ENCODE peak calls at places on chromosomes 1 and 21, in seven cellular contexts. A, Z, K, I, G, R and Q are unnamed samples.

GRCh38 chr1:53909946-53910345 is 16.0 kb downstream of the DIO1 start:
- DNase-seq in A (peak), R (no peak), I (no peak), Z (no peak), G (no peak), K (peak), Q (no peak)

GRCh38 chr1:168031627-168032026 is 94.8 kb upstream of the MPC2 start:
- DNase-seq in R (no peak), K (no peak), G (no peak), Z (no peak), A (no peak), I (no peak), Q (no peak)

GRCh38 chr1:173362543-173362942 is 114.6 kb upstream of the PRDX6 start:
- DNase-seq in A (no peak), Z (no peak), I (no peak), K (no peak), R (no peak), G (no peak), Q (no peak)

GRCh38 chr1:237058470-237058869 is 16.5 kb downstream of the RYR2 start:
- DNase-seq in A (no peak), I (no peak), Z (no peak), G (no peak), K (no peak), R (no peak), Q (no peak)

GRCh38 chr1:210294991-210295773 is 33.5 kb upstream of the HHAT start:
- DNase-seq in Z (no peak), A (peak), R (no peak), K (peak), I (no peak), G (no peak), Q (no peak)

GRCh38 chr21:19913995-19914394 is 1084.2 kb upstream of the NCAM2 start:
- DNase-seq in R (no peak), Z (no peak), G (no peak), A (no peak), I (no peak), K (no peak), Q (no peak)

GRCh38 chr1:162740755-162741154 is 49.7 kb upstream of the HSD17B7 start:
- DNase-seq in R (no peak), Z (no peak), A (peak), I (no peak), K (no peak), G (no peak), Q (peak)

GRCh38 chr1:90561384-90561783 is 155.7 kb downstream of the BARHL2 start:
- DNase-seq in R (no peak), Z (no peak), A (no peak), I (no peak), K (no peak), G (no peak), Q (no peak)

GRCh38 chr1:111804736-111805135 is 49.0 kb downstream of the DDX20 start:
- DNase-seq in G (no peak), I (no peak), A (no peak), Z (peak), R (no peak), K (no peak), Q (no peak)

GRCh38 chr1:94646786-94647555 is 105.4 kb upstream of the F3 start:
- DNase-seq in I (no peak), A (peak), R (no peak), K (no peak), G (no peak), Z (no peak), Q (no peak)

GRCh38 chr1:8871539-8871935 is 6.9 kb downstream of the ENO1 start:
- DNase-seq in R (no peak), G (no peak), Z (no peak), K (peak), A (no peak), I (no peak), Q (peak)

GRCh38 chr1:84398175-84398574 is at the start of gene DNASE2B:
- DNase-seq in A (no peak), Z (no peak), I (no peak), G (no peak), K (no peak), R (no peak), Q (no peak)

GRCh38 chr1:77489910-77490309 is 192.5 kb downstream of the ZZZ3 start:
- DNase-seq in A (peak), G (no peak), Z (no peak), R (no peak), K (no peak), I (no peak), Q (no peak)

GRCh38 chr1:163528710-163529348 is 207.1 kb downstream of the NUF2 start:
- DNase-seq in Z (no peak), K (peak), A (peak), G (no peak), I (no peak), R (peak), Q (peak)

GRCh38 chr1:213014642-213015041 is 1.0 kb downstream of the ANGEL2 start:
- DNase-seq in I (no peak), Z (no peak), K (peak), G (no peak), A (peak), R (no peak), Q (peak)

DNA sequence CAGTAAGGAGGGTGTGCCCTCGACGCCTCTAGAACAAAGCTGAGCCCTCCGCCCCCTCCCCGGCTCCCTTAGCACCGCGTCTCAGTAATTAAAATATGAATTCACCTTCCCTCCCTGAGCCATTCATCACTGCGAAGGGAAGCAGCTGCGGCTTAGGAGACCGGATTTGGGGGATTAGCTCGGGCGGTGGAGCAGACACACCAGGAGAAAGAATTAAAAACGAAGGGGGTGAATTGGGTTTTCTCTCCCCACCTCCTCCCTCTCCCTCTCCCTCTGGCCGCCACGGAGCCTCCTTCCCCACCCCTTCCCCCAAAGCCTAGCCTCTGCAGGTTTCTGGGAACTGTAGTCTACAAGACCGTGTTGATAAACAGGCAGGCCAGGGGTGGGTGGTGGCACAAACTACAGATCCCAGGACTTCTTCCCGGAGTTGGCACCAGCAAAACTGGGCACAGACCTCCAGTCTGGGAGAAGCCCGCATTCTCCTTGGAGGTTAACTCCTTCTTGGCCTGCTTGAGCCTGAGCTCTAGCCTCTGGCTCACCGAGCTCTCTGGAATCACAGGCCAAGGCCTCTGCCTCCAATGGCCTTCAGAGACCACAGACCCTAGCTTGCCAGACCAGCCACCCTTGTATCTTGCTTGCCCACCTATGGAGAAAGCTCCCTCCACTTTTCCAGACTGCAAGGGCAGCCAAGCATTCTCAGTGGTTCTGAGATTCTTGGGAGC is 10.8 kb downstream of the BLACAT1 start:
- DNase-seq in Z (no peak), A (peak), I (no peak), G (no peak), K (no peak), R (no peak), Q (no peak)
- H3K27ac ChIP-seq in Z (no peak), A (no peak), I (no peak), G (no peak), K (no peak), R (no peak), Q (no peak)

DNA sequence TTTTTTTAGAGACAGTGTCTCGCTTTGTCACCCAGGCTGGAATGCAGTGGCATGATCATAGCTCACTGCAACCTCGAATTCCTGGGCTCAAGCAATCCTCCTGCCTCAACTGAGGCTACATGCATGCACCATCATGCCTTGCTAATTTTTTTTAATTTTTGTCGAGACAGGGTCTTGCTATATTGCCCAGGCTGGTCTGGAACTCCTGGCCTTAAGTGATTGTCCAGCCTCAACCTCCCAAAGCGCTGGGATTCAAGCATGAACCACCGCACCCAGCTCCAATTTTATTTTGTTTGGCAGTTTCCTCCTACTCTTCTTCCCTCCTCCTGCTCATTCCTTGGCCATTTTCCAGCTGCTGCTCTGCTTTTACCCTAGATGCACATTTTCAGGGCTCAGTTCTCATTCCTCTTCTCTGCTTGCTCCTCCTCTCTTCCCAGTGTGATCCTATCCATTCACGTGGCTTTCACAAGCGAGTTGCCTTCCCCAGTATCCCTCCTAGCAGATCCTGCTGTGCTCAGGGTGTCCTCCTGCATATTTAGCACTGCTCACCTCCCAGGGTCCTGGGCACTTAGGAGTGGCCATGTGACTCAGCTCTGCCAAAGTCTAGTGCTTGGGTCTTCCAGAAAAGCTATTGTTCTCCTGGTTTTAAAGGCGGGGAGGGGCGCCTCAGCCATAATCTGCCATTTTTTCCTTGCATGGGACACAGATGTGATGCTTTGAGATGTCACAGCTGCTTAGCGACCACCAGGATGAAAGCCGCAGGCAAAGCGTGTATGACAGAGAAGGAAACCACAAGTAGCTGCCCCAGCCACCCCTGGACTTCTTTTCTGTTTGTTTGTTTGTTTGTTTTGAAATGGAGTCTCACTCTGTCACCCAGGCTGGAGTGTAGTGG is 33.6 kb downstream of the PSEN2 start:
- DNase-seq in R (no peak), A (peak), I (no peak), G (no peak), K (no peak), Z (no peak), Q (no peak)
- H3K27ac ChIP-seq in R (no peak), A (no peak), I (no peak), G (no peak), K (no peak), Z (no peak), Q (no peak)

GRCh38 chr21:23026878-23027277 is 2028.7 kb downstream of the NCAM2 start:
- DNase-seq in K (no peak), I (no peak), R (no peak), G (no peak), Z (no peak), A (no peak), Q (no peak)
- H3K27ac ChIP-seq in K (no peak), I (no peak), R (no peak), G (no peak), Z (no peak), A (no peak), Q (no peak)

GRCh38 chr1:96715482-96715881 is 6.1 kb upstream of the PTBP2 start:
- DNase-seq in R (no peak), A (no peak), G (no peak), K (no peak), Z (no peak), I (no peak), Q (no peak)
- H3K27ac ChIP-seq in R (no peak), A (no peak), G (no peak), K (no peak), Z (no peak), I (no peak), Q (no peak)

GRCh38 chr21:46254208-46254975 is 25.8 kb upstream of the LSS start:
- DNase-seq in G (no peak), K (no peak), R (no peak), A (no peak), I (no peak), Z (no peak), Q (no peak)
- H3K27ac ChIP-seq in G (no peak), K (no peak), R (no peak), A (peak), I (no peak), Z (no peak), Q (no peak)

GRCh38 chr1:233664254-233664653 is 50.3 kb downstream of the KCNK1 start:
- DNase-seq in G (no peak), A (no peak), Z (no peak), I (no peak), R (no peak), K (no peak), Q (no peak)
- H3K27ac ChIP-seq in G (no peak), A (peak), Z (no peak), I (no peak), R (no peak), K (no peak), Q (no peak)

DNA sequence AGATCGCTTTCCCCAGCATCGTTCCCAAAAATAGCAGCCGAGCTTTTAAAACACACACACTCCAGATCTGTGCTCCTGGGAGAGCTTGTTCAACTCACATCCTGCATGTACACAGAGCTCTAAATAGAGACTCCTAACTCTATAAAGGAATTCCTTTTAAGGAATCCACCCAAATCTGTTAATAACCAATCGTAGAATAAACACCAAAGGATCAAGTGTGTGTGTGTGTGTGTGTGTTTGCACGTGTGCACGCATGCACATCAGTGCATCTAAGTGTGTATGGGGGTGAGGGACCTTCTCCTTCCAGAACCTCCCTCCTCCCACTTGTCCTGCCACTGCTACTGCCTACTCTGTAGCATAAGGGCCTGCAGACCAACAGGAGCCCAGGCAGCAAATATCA is 58.4 kb downstream of the PSMG1 start:
- DNase-seq in A (no peak), I (no peak), K (no peak), Z (no peak), R (no peak), G (no peak), Q (no peak)
- H3K27ac ChIP-seq in A (peak), I (no peak), K (peak), Z (no peak), R (no peak), G (no peak), Q (peak)

GRCh38 chr1:19799877-19800804 is at the start of gene TMCO4:
- DNase-seq in K (peak), R (no peak), Z (peak), I (peak), A (peak), G (peak), Q (peak)

GRCh38 chr1:19799233-19799876 is 361 bp downstream of the TMCO4 start:
- DNase-seq in A (peak), R (no peak), G (peak), K (peak), Z (peak), I (peak), Q (peak)

GRCh38 chr1:19798486-19799232 is 1.1 kb downstream of the TMCO4 start:
- DNase-seq in Z (no peak), G (no peak), I (no peak), A (no peak), K (no peak), R (no peak), Q (no peak)

GRCh38 chr1:19794583-19794982 is 5.1 kb downstream of the TMCO4 start:
- DNase-seq in R (no peak), A (no peak), Z (no peak), I (no peak), G (no peak), K (no peak), Q (no peak)

DNA sequence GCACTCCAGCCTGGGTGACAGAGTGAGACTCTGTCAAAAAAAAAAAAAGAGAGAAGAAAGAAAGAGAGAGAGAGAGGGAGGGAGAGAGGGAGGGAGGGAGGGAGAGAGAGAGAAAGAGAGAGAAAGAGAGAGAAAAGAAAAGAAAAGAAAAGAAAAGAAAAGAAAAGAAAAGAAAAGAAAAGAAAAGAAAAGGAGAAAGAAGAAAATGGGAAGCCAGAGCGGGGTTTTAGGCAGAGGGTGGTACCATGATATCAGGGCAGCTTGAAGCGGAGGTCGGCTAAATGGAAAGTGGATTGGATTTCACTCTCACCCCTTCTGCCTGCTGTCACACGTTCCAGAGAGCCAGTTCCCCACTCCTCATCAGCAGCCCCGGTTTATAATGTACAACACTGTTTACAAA is 1.9 kb downstream of the TMCO4 start:
- DNase-seq in I (no peak), Z (no peak), K (no peak), R (no peak), A (no peak), G (no peak), Q (no peak)
- H3K27ac ChIP-seq in I (no peak), Z (no peak), K (peak), R (no peak), A (no peak), G (no peak), Q (no peak)

DNA sequence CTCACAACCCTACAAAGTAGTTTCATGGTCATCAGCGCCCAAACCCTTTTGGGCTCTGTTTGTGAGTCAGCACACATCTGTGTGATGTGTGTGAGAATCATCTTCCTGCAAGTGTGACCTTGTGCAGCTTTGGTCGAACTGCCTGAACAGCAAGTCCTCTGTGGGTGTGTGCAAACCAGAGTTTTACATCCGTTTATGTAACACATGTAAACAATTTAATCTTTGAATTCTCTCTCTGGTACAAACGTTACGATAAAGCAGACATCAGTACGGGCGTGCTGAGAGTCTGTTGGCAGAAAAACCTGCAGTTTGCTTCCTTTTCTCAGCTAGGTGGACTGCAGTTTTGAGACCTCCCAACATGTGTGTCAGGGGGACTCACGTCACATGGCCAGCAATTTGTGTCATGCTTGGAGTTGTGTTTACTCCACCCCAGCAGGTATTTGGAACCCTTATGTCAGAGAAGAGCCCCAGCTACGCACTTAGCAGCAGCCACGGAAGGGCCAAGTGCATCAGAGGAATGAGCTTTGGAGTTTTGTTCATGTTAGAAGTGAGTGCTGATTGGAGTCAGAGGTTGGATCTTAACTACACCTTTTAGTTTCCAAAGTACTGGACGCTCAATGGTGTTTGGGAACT is 230.8 kb downstream of the PAPPA2 start:
- DNase-seq in R (no peak), A (no peak), K (no peak), G (no peak), Z (no peak), I (no peak), Q (no peak)
- H3K27ac ChIP-seq in R (no peak), A (peak), K (no peak), G (no peak), Z (no peak), I (no peak), Q (no peak)

GRCh38 chr1:119327066-119327435 is 41.5 kb upstream of the HAO2 start:
- DNase-seq in K (no peak), I (no peak), Z (no peak), R (no peak), G (no peak), A (no peak), Q (no peak)
- H3K27ac ChIP-seq in K (peak), I (no peak), Z (no peak), R (no peak), G (no peak), A (no peak), Q (no peak)